ENCODE peak calls at places on chromosomes 2 and 18, in nine cellular contexts. One of them, this sample, is unnamed.
A peak's percentile ranks its signal among the peaks of the same experiment; 100 is the strongest.

GRCh38 chr2:200765139-200765951 is 46.4 kb upstream of the BZW1 start:
- DNase-seq in cardiac muscle cell: no peak
- DNase-seq in GM13976: no peak
- DNase-seq in heart left ventricle: no peak
- DNase-seq in NCI-H460: peak; percentile 97
- DNase-seq in NCI-H345: no peak
- DNase-seq in amniotic stem cell: peak; percentile 66
- DNase-seq in cardiac fibroblast: peak; percentile 84
- DNase-seq in substantia nigra: no peak
- DNase-seq in this sample: peak; percentile 55

GRCh38 chr2:71559080-71559827 is 105.9 kb downstream of the DYSF start:
- DNase-seq in cardiac muscle cell: no peak
- DNase-seq in GM13976: no peak
- DNase-seq in heart left ventricle: no peak
- DNase-seq in NCI-H460: no peak
- DNase-seq in NCI-H345: no peak
- DNase-seq in amniotic stem cell: no peak
- DNase-seq in cardiac fibroblast: no peak
- DNase-seq in substantia nigra: no peak
- DNase-seq in this sample: no peak

GRCh38 chr2:231687133-231687852 is 21.0 kb upstream of the PTMA start:
- DNase-seq in cardiac muscle cell: peak; percentile 84
- DNase-seq in GM13976: peak; percentile 88
- DNase-seq in heart left ventricle: peak; percentile 62
- DNase-seq in NCI-H460: peak; percentile 70
- DNase-seq in NCI-H345: peak; percentile 46
- DNase-seq in amniotic stem cell: no peak
- DNase-seq in cardiac fibroblast: peak; percentile 60
- DNase-seq in substantia nigra: peak; percentile 59
- DNase-seq in this sample: peak; percentile 80

GRCh38 chr2:202034249-202035088 is 814 bp downstream of the FZD7 start:
- DNase-seq in cardiac muscle cell: peak; percentile 69
- DNase-seq in GM13976: peak; percentile 49
- DNase-seq in heart left ventricle: no peak
- DNase-seq in NCI-H460: no peak
- DNase-seq in NCI-H345: peak; percentile 22
- DNase-seq in amniotic stem cell: no peak
- DNase-seq in cardiac fibroblast: peak; percentile 26
- DNase-seq in substantia nigra: no peak
- DNase-seq in this sample: peak; percentile 52

GRCh38 chr18:13159579-13159978 is 59.0 kb upstream of the LDLRAD4 start:
- DNase-seq in cardiac muscle cell: peak; percentile 64
- DNase-seq in GM13976: peak; percentile 76
- DNase-seq in heart left ventricle: no peak
- DNase-seq in NCI-H460: peak; percentile 52
- DNase-seq in NCI-H345: peak; percentile 62
- DNase-seq in amniotic stem cell: peak; percentile 30
- DNase-seq in cardiac fibroblast: peak; percentile 82
- DNase-seq in substantia nigra: no peak
- DNase-seq in this sample: peak; percentile 59

GRCh38 chr2:159744363-159744762 is 32.1 kb downstream of the MARCHF7 start:
- DNase-seq in cardiac muscle cell: peak; percentile 66
- DNase-seq in GM13976: no peak
- DNase-seq in heart left ventricle: no peak
- DNase-seq in NCI-H460: no peak
- DNase-seq in NCI-H345: no peak
- DNase-seq in amniotic stem cell: no peak
- DNase-seq in cardiac fibroblast: peak; percentile 76
- DNase-seq in substantia nigra: no peak
- DNase-seq in this sample: no peak

GRCh38 chr2:180890781-180891180 is 89.6 kb upstream of the UBE2E3 start:
- DNase-seq in cardiac muscle cell: no peak
- DNase-seq in GM13976: no peak
- DNase-seq in heart left ventricle: no peak
- DNase-seq in NCI-H460: no peak
- DNase-seq in NCI-H345: no peak
- DNase-seq in amniotic stem cell: no peak
- DNase-seq in cardiac fibroblast: peak; percentile 26
- DNase-seq in substantia nigra: no peak
- DNase-seq in this sample: no peak

GRCh38 chr2:74457549-74458131 is 598 bp upstream of the WBP1 start:
- DNase-seq in cardiac muscle cell: peak; percentile 80
- DNase-seq in GM13976: peak; percentile 81
- DNase-seq in heart left ventricle: peak; percentile 74
- DNase-seq in NCI-H460: no peak
- DNase-seq in NCI-H345: peak; percentile 86
- DNase-seq in amniotic stem cell: no peak
- DNase-seq in cardiac fibroblast: no peak
- DNase-seq in substantia nigra: no peak
- DNase-seq in this sample: peak; percentile 74

GRCh38 chr2:105143467-105144127 is 97.9 kb upstream of the GPR45 start:
- DNase-seq in cardiac muscle cell: peak; percentile 50
- DNase-seq in GM13976: peak; percentile 52
- DNase-seq in heart left ventricle: no peak
- DNase-seq in NCI-H460: no peak
- DNase-seq in NCI-H345: peak; percentile 42
- DNase-seq in amniotic stem cell: no peak
- DNase-seq in cardiac fibroblast: no peak
- DNase-seq in substantia nigra: no peak
- DNase-seq in this sample: no peak

GRCh38 chr2:20687260-20687772 is 20.4 kb downstream of the GDF7 start:
- DNase-seq in cardiac muscle cell: no peak
- DNase-seq in GM13976: no peak
- DNase-seq in heart left ventricle: no peak
- DNase-seq in NCI-H460: no peak
- DNase-seq in NCI-H345: no peak
- DNase-seq in amniotic stem cell: no peak
- DNase-seq in cardiac fibroblast: no peak
- DNase-seq in substantia nigra: no peak
- DNase-seq in this sample: no peak

GRCh38 chr18:8816805-8817204 is 111.4 kb downstream of the MTCL1 start:
- DNase-seq in cardiac muscle cell: peak; percentile 49
- DNase-seq in GM13976: no peak
- DNase-seq in heart left ventricle: no peak
- DNase-seq in NCI-H460: no peak
- DNase-seq in NCI-H345: no peak
- DNase-seq in amniotic stem cell: peak; percentile 51
- DNase-seq in cardiac fibroblast: peak; percentile 82
- DNase-seq in substantia nigra: no peak
- DNase-seq in this sample: no peak

GRCh38 chr2:86671304-86671981 is 47.8 kb upstream of the RNF103 start:
- DNase-seq in cardiac muscle cell: no peak
- DNase-seq in GM13976: no peak
- DNase-seq in heart left ventricle: peak; percentile 14
- DNase-seq in NCI-H460: no peak
- DNase-seq in NCI-H345: peak; percentile 11
- DNase-seq in amniotic stem cell: no peak
- DNase-seq in cardiac fibroblast: peak; percentile 59
- DNase-seq in substantia nigra: no peak
- DNase-seq in this sample: no peak

GRCh38 chr2:200782243-200782642 is 29.5 kb upstream of the BZW1 start:
- DNase-seq in cardiac muscle cell: no peak
- DNase-seq in GM13976: no peak
- DNase-seq in heart left ventricle: no peak
- DNase-seq in NCI-H460: peak; percentile 61
- DNase-seq in NCI-H345: no peak
- DNase-seq in amniotic stem cell: no peak
- DNase-seq in cardiac fibroblast: peak; percentile 47
- DNase-seq in substantia nigra: no peak
- DNase-seq in this sample: no peak

GRCh38 chr18:3265564-3266033 is 3.7 kb downstream of the MYL12B start:
- DNase-seq in cardiac muscle cell: no peak
- DNase-seq in GM13976: no peak
- DNase-seq in heart left ventricle: no peak
- DNase-seq in NCI-H460: no peak
- DNase-seq in NCI-H345: no peak
- DNase-seq in amniotic stem cell: no peak
- DNase-seq in cardiac fibroblast: peak; percentile 40
- DNase-seq in substantia nigra: no peak
- DNase-seq in this sample: no peak

GRCh38 chr2:214630402-214631035 is 179.0 kb downstream of the BARD1 start:
- DNase-seq in cardiac muscle cell: no peak
- DNase-seq in GM13976: no peak
- DNase-seq in heart left ventricle: no peak
- DNase-seq in NCI-H460: no peak
- DNase-seq in NCI-H345: no peak
- DNase-seq in amniotic stem cell: no peak
- DNase-seq in cardiac fibroblast: no peak
- DNase-seq in substantia nigra: no peak
- DNase-seq in this sample: no peak

GRCh38 chr2:229917793-229918192 is 4.0 kb downstream of the TRIP12 start:
- DNase-seq in cardiac muscle cell: no peak
- DNase-seq in GM13976: no peak
- DNase-seq in heart left ventricle: no peak
- DNase-seq in NCI-H460: no peak
- DNase-seq in NCI-H345: no peak
- DNase-seq in amniotic stem cell: no peak
- DNase-seq in cardiac fibroblast: no peak
- DNase-seq in substantia nigra: no peak
- DNase-seq in this sample: no peak

GRCh38 chr2:25342372-25343186 is 854 bp upstream of the DNMT3A start:
- DNase-seq in cardiac muscle cell: peak; percentile 95
- DNase-seq in GM13976: peak; percentile 94
- DNase-seq in heart left ventricle: peak; percentile 87
- DNase-seq in NCI-H460: peak; percentile 76
- DNase-seq in NCI-H345: peak; percentile 81
- DNase-seq in amniotic stem cell: peak; percentile 44
- DNase-seq in cardiac fibroblast: peak; percentile 87
- DNase-seq in substantia nigra: no peak
- DNase-seq in this sample: peak; percentile 84

GRCh38 chr2:9309147-9309546 is 102.5 kb downstream of the ASAP2 start:
- DNase-seq in cardiac muscle cell: no peak
- DNase-seq in GM13976: no peak
- DNase-seq in heart left ventricle: no peak
- DNase-seq in NCI-H460: no peak
- DNase-seq in NCI-H345: no peak
- DNase-seq in amniotic stem cell: no peak
- DNase-seq in cardiac fibroblast: no peak
- DNase-seq in substantia nigra: no peak
- DNase-seq in this sample: no peak

GRCh38 chr2:33777791-33778190 is 178.7 kb upstream of the FAM98A start:
- DNase-seq in cardiac muscle cell: no peak
- DNase-seq in GM13976: no peak
- DNase-seq in heart left ventricle: no peak
- DNase-seq in NCI-H460: no peak
- DNase-seq in NCI-H345: no peak
- DNase-seq in amniotic stem cell: no peak
- DNase-seq in cardiac fibroblast: no peak
- DNase-seq in substantia nigra: no peak
- DNase-seq in this sample: no peak

GRCh38 chr2:15814946-15815345 is 125.4 kb upstream of the MYCN start:
- DNase-seq in cardiac muscle cell: no peak
- DNase-seq in GM13976: no peak
- DNase-seq in heart left ventricle: no peak
- DNase-seq in NCI-H460: no peak
- DNase-seq in NCI-H345: no peak
- DNase-seq in amniotic stem cell: no peak
- DNase-seq in cardiac fibroblast: no peak
- DNase-seq in substantia nigra: no peak
- DNase-seq in this sample: no peak

GRCh38 chr2:12761109-12761508 is 44.4 kb downstream of the TRIB2 start:
- DNase-seq in cardiac muscle cell: no peak
- DNase-seq in GM13976: no peak
- DNase-seq in heart left ventricle: no peak
- DNase-seq in NCI-H460: no peak
- DNase-seq in NCI-H345: no peak
- DNase-seq in amniotic stem cell: no peak
- DNase-seq in cardiac fibroblast: no peak
- DNase-seq in substantia nigra: no peak
- DNase-seq in this sample: no peak

GRCh38 chr18:28201056-28201455 is 24.1 kb upstream of the CDH2 start:
- DNase-seq in cardiac muscle cell: no peak
- DNase-seq in GM13976: no peak
- DNase-seq in heart left ventricle: no peak
- DNase-seq in NCI-H460: no peak
- DNase-seq in NCI-H345: no peak
- DNase-seq in amniotic stem cell: no peak
- DNase-seq in cardiac fibroblast: no peak
- DNase-seq in substantia nigra: no peak
- DNase-seq in this sample: no peak

GRCh38 chr2:68391099-68391498 is 26.0 kb downstream of the PLEK start:
- DNase-seq in cardiac muscle cell: no peak
- DNase-seq in GM13976: no peak
- DNase-seq in heart left ventricle: no peak
- DNase-seq in NCI-H460: peak; percentile 29
- DNase-seq in NCI-H345: no peak
- DNase-seq in amniotic stem cell: no peak
- DNase-seq in cardiac fibroblast: no peak
- DNase-seq in substantia nigra: no peak
- DNase-seq in this sample: no peak

GRCh38 chr2:118387509-118387908 is 299.2 kb downstream of the INSIG2 start:
- DNase-seq in cardiac muscle cell: no peak
- DNase-seq in GM13976: no peak
- DNase-seq in heart left ventricle: no peak
- DNase-seq in NCI-H460: no peak
- DNase-seq in NCI-H345: no peak
- DNase-seq in amniotic stem cell: no peak
- DNase-seq in cardiac fibroblast: peak; percentile 5
- DNase-seq in substantia nigra: no peak
- DNase-seq in this sample: peak; percentile 21

GRCh38 chr2:240393831-240394410 is 41.5 kb upstream of the GPC1 start:
- DNase-seq in cardiac muscle cell: no peak
- DNase-seq in GM13976: no peak
- DNase-seq in heart left ventricle: peak; percentile 2
- DNase-seq in NCI-H460: no peak
- DNase-seq in NCI-H345: no peak
- DNase-seq in amniotic stem cell: no peak
- DNase-seq in cardiac fibroblast: peak; percentile 29
- DNase-seq in substantia nigra: no peak
- DNase-seq in this sample: no peak

GRCh38 chr2:184579226-184579625 is 19.1 kb upstream of the ZNF804A start:
- DNase-seq in cardiac muscle cell: no peak
- DNase-seq in GM13976: no peak
- DNase-seq in heart left ventricle: no peak
- DNase-seq in NCI-H460: no peak
- DNase-seq in NCI-H345: no peak
- DNase-seq in amniotic stem cell: no peak
- DNase-seq in cardiac fibroblast: no peak
- DNase-seq in substantia nigra: no peak
- DNase-seq in this sample: no peak

GRCh38 chr2:179340678-179341077 is 76.0 kb upstream of the SESTD1 start:
- DNase-seq in cardiac muscle cell: peak; percentile 43
- DNase-seq in GM13976: no peak
- DNase-seq in heart left ventricle: no peak
- DNase-seq in NCI-H460: peak; percentile 19
- DNase-seq in NCI-H345: peak; percentile 19
- DNase-seq in amniotic stem cell: no peak
- DNase-seq in cardiac fibroblast: peak; percentile 77
- DNase-seq in substantia nigra: no peak
- DNase-seq in this sample: peak; percentile 26

GRCh38 chr2:84202166-84202565 is 256.9 kb downstream of the SUCLG1 start:
- DNase-seq in cardiac muscle cell: no peak
- DNase-seq in GM13976: no peak
- DNase-seq in heart left ventricle: no peak
- DNase-seq in NCI-H460: no peak
- DNase-seq in NCI-H345: no peak
- DNase-seq in amniotic stem cell: no peak
- DNase-seq in cardiac fibroblast: no peak
- DNase-seq in substantia nigra: no peak
- DNase-seq in this sample: no peak

GRCh38 chr2:200604571-200605255 is 18.9 kb downstream of the AOX1 start:
- DNase-seq in cardiac muscle cell: no peak
- DNase-seq in GM13976: no peak
- DNase-seq in heart left ventricle: no peak
- DNase-seq in NCI-H460: no peak
- DNase-seq in NCI-H345: no peak
- DNase-seq in amniotic stem cell: no peak
- DNase-seq in cardiac fibroblast: peak; percentile 70
- DNase-seq in substantia nigra: no peak
- DNase-seq in this sample: no peak

GRCh38 chr2:224909885-224910517 is 132.3 kb downstream of the DOCK10 start:
- DNase-seq in cardiac muscle cell: no peak
- DNase-seq in GM13976: no peak
- DNase-seq in heart left ventricle: peak; percentile 41
- DNase-seq in NCI-H460: peak; percentile 82
- DNase-seq in NCI-H345: peak; percentile 45
- DNase-seq in amniotic stem cell: no peak
- DNase-seq in cardiac fibroblast: peak; percentile 97
- DNase-seq in substantia nigra: no peak
- DNase-seq in this sample: peak; percentile 41

GRCh38 chr2:134190062-134190806 is 63.6 kb upstream of the MGAT5 start:
- DNase-seq in cardiac muscle cell: no peak
- DNase-seq in GM13976: no peak
- DNase-seq in heart left ventricle: no peak
- DNase-seq in NCI-H460: no peak
- DNase-seq in NCI-H345: no peak
- DNase-seq in amniotic stem cell: no peak
- DNase-seq in cardiac fibroblast: no peak
- DNase-seq in substantia nigra: no peak
- DNase-seq in this sample: no peak